ENCODE peak calls at places on chromosomes 5 and 9, in seven cellular contexts. Z is D721Med; D is occipital lobe; B is Kasumi-1; X is effector CD4-positive, alpha-beta T cell; U is stimulated activated CD4-positive, alpha-beta T cell treated with anti-CD3 and anti-CD28 coated beads, Interleukin-1b, Interleukin-23, amount 100 ng/mL, for 24 hours; J is AG08396. G is an unnamed sample.

GRCh38 chr9:14314424-14314928 is 535 bp upstream of the NFIB start:
- DNase-seq in Z (no peak), U (no peak), J (peak), D (peak), X (no peak), B (no peak), G (peak)

GRCh38 chr5:17203329-17204132 is 13.9 kb upstream of the BASP1 start:
- DNase-seq in D (peak), U (no peak), B (peak), Z (peak), X (no peak), J (peak), G (peak)

GRCh38 chr5:6591671-6592288 is 41.1 kb downstream of the NSUN2 start:
- DNase-seq in J (no peak), B (no peak), Z (no peak), X (no peak), D (no peak), U (no peak), G (no peak)

GRCh38 chr9:35448511-35448910 is 41.4 kb upstream of the RUSC2 start:
- DNase-seq in B (no peak), J (no peak), X (no peak), Z (no peak), D (no peak), U (no peak), G (no peak)

GRCh38 chr9:76873056-76873792 is 32.7 kb downstream of the PRUNE2 start:
- DNase-seq in X (no peak), J (no peak), D (peak), U (no peak), Z (no peak), B (no peak), G (no peak)

GRCh38 chr9:89674667-89675402 is 70.0 kb downstream of the GADD45G start:
- DNase-seq in X (no peak), J (no peak), Z (no peak), U (no peak), D (no peak), B (no peak), G (peak)

GRCh38 chr9:2524601-2525000 is 97.0 kb upstream of the VLDLR start:
- DNase-seq in U (no peak), Z (no peak), X (no peak), J (no peak), D (no peak), B (no peak), G (peak)

GRCh38 chr9:97599447-97599846 is 33.7 kb downstream of the TSTD2 start:
- DNase-seq in U (no peak), B (no peak), X (no peak), J (no peak), D (no peak), Z (no peak), G (no peak)

GRCh38 chr5:108420182-108420581 is 38.3 kb upstream of the FBXL17 start:
- DNase-seq in U (no peak), J (no peak), Z (no peak), X (no peak), D (no peak), B (no peak), G (peak)

GRCh38 chr5:1840071-1840547 is 38.9 kb downstream of the NDUFS6 start:
- DNase-seq in Z (no peak), B (no peak), U (no peak), D (no peak), J (no peak), X (no peak), G (no peak)

GRCh38 chr9:37618817-37619216 is 26.4 kb upstream of the TOMM5 start:
- DNase-seq in D (no peak), J (peak), Z (no peak), X (no peak), U (no peak), B (no peak), G (no peak)

GRCh38 chr9:7844283-7844682 is 44.7 kb upstream of the DMAC1 start:
- DNase-seq in J (peak), B (peak), Z (no peak), X (peak), D (no peak), U (no peak), G (peak)

GRCh38 chr5:104412649-104413240 is 850.2 kb upstream of the NUDT12 start:
- DNase-seq in Z (no peak), J (no peak), X (no peak), D (no peak), U (no peak), B (peak), G (peak)

GRCh38 chr5:178211095-178212048 is 7.0 kb downstream of the HNRNPAB start:
- DNase-seq in Z (no peak), U (no peak), J (no peak), D (no peak), X (no peak), B (no peak), G (no peak)

GRCh38 chr5:20230010-20230409 is 242.0 kb upstream of the CDH18 start:
- DNase-seq in X (no peak), Z (no peak), U (no peak), B (no peak), J (no peak), D (no peak), G (no peak)

GRCh38 chr9:137439158-137439714 is 1.9 kb downstream of the ENTPD8 start:
- DNase-seq in U (no peak), B (no peak), D (no peak), Z (peak), X (no peak), J (no peak), G (no peak)

GRCh38 chr5:56737918-56738606 is 77.3 kb upstream of the MAP3K1 start:
- DNase-seq in B (no peak), J (no peak), X (no peak), D (no peak), U (no peak), Z (no peak), G (no peak)

GRCh38 chr9:36144322-36145206 is 8.0 kb downstream of the GLIPR2 start:
- DNase-seq in D (no peak), B (no peak), X (no peak), U (no peak), J (no peak), Z (no peak), G (no peak)

GRCh38 chr5:175464414-175465233 is 13.7 kb upstream of the SFXN1 start:
- DNase-seq in J (peak), X (peak), D (no peak), U (peak), B (peak), Z (no peak), G (peak)

GRCh38 chr9:77598961-77599360 is 49.2 kb downstream of the GNA14 start:
- DNase-seq in J (no peak), D (no peak), Z (no peak), X (no peak), U (no peak), B (no peak), G (no peak)

GRCh38 chr5:133865113-133865512 is 103.3 kb downstream of the C5orf15 start:
- DNase-seq in B (no peak), U (no peak), X (no peak), Z (no peak), J (no peak), D (no peak), G (no peak)

GRCh38 chr9:34646211-34647083 is at the start of gene GALT:
- DNase-seq in J (peak), X (peak), D (peak), U (peak), B (peak), Z (peak), G (peak)

GRCh38 chr5:134958755-134959154 is 9.0 kb upstream of the CATSPER3 start:
- DNase-seq in Z (no peak), U (no peak), J (no peak), X (no peak), B (no peak), D (no peak), G (no peak)

GRCh38 chr5:19855031-19855430 is 133.0 kb downstream of the CDH18 start:
- DNase-seq in Z (no peak), U (no peak), J (no peak), B (no peak), X (no peak), D (no peak), G (no peak)

GRCh38 chr5:173513521-173513991 is 102.9 kb downstream of the BOD1 start:
- DNase-seq in B (no peak), U (no peak), D (no peak), J (no peak), Z (no peak), X (no peak), G (no peak)

GRCh38 chr5:96259211-96259772 is 173.8 kb downstream of the PCSK1 start:
- DNase-seq in X (no peak), J (no peak), Z (no peak), B (peak), U (no peak), D (no peak), G (no peak)

GRCh38 chr5:34721359-34721758 is 65.2 kb downstream of the RAI14 start:
- DNase-seq in U (no peak), Z (no peak), X (no peak), B (no peak), D (no peak), J (no peak), G (no peak)

G was measured in SJCRH30.